ENCODE peak calls at places on chromosome 3, in seven cellular contexts. O is GM23248, Y is NCI-H1436, H is fibroblast of pulmonary artery, G is foreskin fibroblast, B is NT2/D1, P is GM12892. X is an unnamed sample.

GRCh38 chr3:55489804-55490132 is 2.7 kb upstream of the WNT5A start:
- DNase-seq in O (no peak), Y (no peak), H (no peak), G (no peak), B (no peak), P (no peak), X (no peak)

GRCh38 chr3:42572278-42572677 is 9.5 kb downstream of the SEC22C start:
- DNase-seq in O (peak), Y (no peak), H (peak), G (peak), B (peak), P (no peak), X (no peak)

GRCh38 chr3:17639765-17640164 is 102.7 kb downstream of the TBC1D5 start:
- DNase-seq in O (peak), Y (no peak), H (peak), G (peak), B (no peak), P (no peak), X (no peak)

GRCh38 chr3:127694467-127695215 is 21.9 kb downstream of the ABTB1 start:
- DNase-seq in O (peak), Y (peak), H (no peak), G (peak), B (no peak), P (no peak), X (peak)

GRCh38 chr3:133996251-133996661 is 33.5 kb downstream of the SLCO2A1 start:
- DNase-seq in O (no peak), Y (no peak), H (no peak), G (no peak), B (no peak), P (no peak), X (no peak)

GRCh38 chr3:17979248-17979647 is 236.8 kb upstream of the TBC1D5 start:
- DNase-seq in O (peak), Y (no peak), H (no peak), G (peak), B (no peak), P (no peak), X (no peak)

GRCh38 chr3:197186887-197187588 is 111.4 kb downstream of the DLG1 start:
- DNase-seq in O (peak), Y (peak), H (peak), G (peak), B (no peak), P (no peak), X (peak)

GRCh38 chr3:165463546-165463945 is 267.4 kb upstream of the SLITRK3 start:
- DNase-seq in O (peak), Y (no peak), H (peak), G (no peak), B (no peak), P (no peak), X (no peak)

GRCh38 chr3:181230258-181230657 is 240.7 kb upstream of the DNAJC19 start:
- DNase-seq in O (no peak), Y (no peak), H (no peak), G (no peak), B (peak), P (no peak), X (no peak)

GRCh38 chr3:156160653-156161052 is 40.3 kb downstream of the KCNAB1 start:
- DNase-seq in O (no peak), Y (peak), H (no peak), G (peak), B (no peak), P (no peak), X (no peak)

GRCh38 chr3:169591983-169592644 is 71.4 kb downstream of the MECOM start:
- DNase-seq in O (no peak), Y (no peak), H (peak), G (no peak), B (no peak), P (no peak), X (no peak)

GRCh38 chr3:181805703-181806102 is 94.0 kb downstream of the SOX2 start:
- DNase-seq in O (no peak), Y (no peak), H (no peak), G (no peak), B (no peak), P (no peak), X (no peak)

GRCh38 chr3:167162083-167162482 is 218.0 kb downstream of the ZBBX start:
- DNase-seq in O (no peak), Y (no peak), H (no peak), G (no peak), B (no peak), P (no peak), X (no peak)

GRCh38 chr3:133965906-133966305 is 63.8 kb downstream of the SLCO2A1 start:
- DNase-seq in O (no peak), Y (no peak), H (no peak), G (no peak), B (no peak), P (no peak), X (no peak)

GRCh38 chr3:11391172-11391879 is 119.1 kb downstream of the ATG7 start:
- DNase-seq in O (no peak), Y (no peak), H (no peak), G (no peak), B (no peak), P (no peak), X (no peak)

GRCh38 chr3:193831495-193832455 is 238.8 kb downstream of the OPA1 start:
- DNase-seq in O (no peak), Y (no peak), H (no peak), G (no peak), B (no peak), P (peak), X (peak)

GRCh38 chr3:110624571-110624970 is 447.0 kb upstream of the NECTIN3 start:
- DNase-seq in O (no peak), Y (no peak), H (peak), G (peak), B (no peak), P (no peak), X (no peak)

GRCh38 chr3:196192036-196193001 is 18.9 kb downstream of the ZDHHC19 start:
- DNase-seq in O (no peak), Y (no peak), H (no peak), G (no peak), B (no peak), P (no peak), X (peak)